ENCODE peak calls at places on chromosomes 13 and 19, in eight cellular contexts. K is IMR-90, Q is left lung, Z is left ventricle myocardium inferior, M is tibial artery, A is psoas muscle, G is cardiac muscle cell, J is colonic mucosa. H is an unnamed sample.

GRCh38 chr13:97113231-97114001 is 108.7 kb upstream of the MBNL2 start:
- DNase-seq in Z (no peak), K (no peak), M (no peak), J (no peak), A (no peak), Q (no peak), G (no peak), H (no peak)

GRCh38 chr13:75299206-75299605 is 182.8 kb downstream of the TBC1D4 start:
- DNase-seq in Z (no peak), K (no peak), M (no peak), Q (no peak), A (no peak), G (peak; percentile 2), J (no peak), H (no peak)

GRCh38 chr19:48859711-48860572 is 8.5 kb downstream of the PLEKHA4 start:
- DNase-seq in M (no peak), Z (peak; percentile 20), K (no peak), J (peak; percentile 57), G (no peak), A (no peak), Q (peak; percentile 85), H (no peak)

GRCh38 chr19:43984687-43985000 is 656 bp downstream of the ZNF155 start:
- DNase-seq in A (peak; percentile 14), G (no peak), M (peak; percentile 29), J (peak; percentile 25), Z (peak; percentile 18), K (no peak), Q (peak; percentile 64), H (no peak)

GRCh38 chr19:34676697-34677385 is at the start of gene SCGB2B2:
- DNase-seq in Q (no peak), M (no peak), A (no peak), J (no peak), Z (no peak), G (peak; percentile 46), K (no peak), H (no peak)

GRCh38 chr13:30866692-30867669 is 39.1 kb upstream of the MEDAG start:
- DNase-seq in Z (no peak), Q (no peak), M (no peak), J (no peak), K (no peak), A (no peak), G (peak; percentile 41), H (no peak)

GRCh38 chr19:16405091-16405490 is 66.7 kb downstream of the EPS15L1 start:
- DNase-seq in G (no peak), A (no peak), Z (no peak), Q (no peak), K (no peak), M (no peak), J (no peak), H (no peak)

GRCh38 chr13:73169971-73170370 is 111.2 kb downstream of the KLF5 start:
- DNase-seq in Q (no peak), K (no peak), G (no peak), A (no peak), Z (no peak), J (no peak), M (no peak), H (no peak)

GRCh38 chr13:26529441-26529840 is 28.0 kb upstream of the WASF3 start:
- DNase-seq in J (peak; percentile 46), K (peak; percentile 74), Q (no peak), Z (peak; percentile 26), M (no peak), G (peak; percentile 74), A (peak; percentile 31), H (no peak)

GRCh38 chr13:86020350-86021002 is 221.3 kb upstream of the SLITRK6 start:
- DNase-seq in M (no peak), A (no peak), Z (no peak), G (peak; percentile 7), K (peak; percentile 41), Q (no peak), J (no peak), H (no peak)

GRCh38 chr19:7670150-7670784 is 1.4 kb downstream of the RETN start:
- DNase-seq in J (no peak), Q (peak; percentile 94), A (no peak), Z (no peak), G (peak; percentile 42), K (no peak), M (no peak), H (no peak)

GRCh38 chr19:27966390-27966816 is 1246.5 kb downstream of the UQCRFS1 start:
- DNase-seq in Q (no peak), G (no peak), J (no peak), A (no peak), Z (no peak), K (no peak), M (no peak), H (no peak)

GRCh38 chr19:16376241-16376640 is 51.6 kb downstream of the KLF2 start:
- DNase-seq in J (no peak), Z (no peak), M (no peak), Q (no peak), K (no peak), G (no peak), A (no peak), H (no peak)

GRCh38 chr19:342801-343421 is 1.7 kb downstream of the MIER2 start:
- DNase-seq in Z (peak; percentile 67), K (peak; percentile 93), J (peak; percentile 59), Q (peak; percentile 55), M (peak; percentile 76), A (peak; percentile 73), G (no peak), H (no peak)

GRCh38 chr13:52707375-52707774 is 32.2 kb downstream of the CNMD start:
- DNase-seq in M (no peak), Z (no peak), K (no peak), J (no peak), G (no peak), Q (no peak), A (no peak), H (no peak)
- TF ChIP-seq CTCF in M (no peak), Z (no peak), K (peak; percentile 15), J (no peak), G (no peak), Q (no peak), A (no peak), H (no peak)

DNA sequence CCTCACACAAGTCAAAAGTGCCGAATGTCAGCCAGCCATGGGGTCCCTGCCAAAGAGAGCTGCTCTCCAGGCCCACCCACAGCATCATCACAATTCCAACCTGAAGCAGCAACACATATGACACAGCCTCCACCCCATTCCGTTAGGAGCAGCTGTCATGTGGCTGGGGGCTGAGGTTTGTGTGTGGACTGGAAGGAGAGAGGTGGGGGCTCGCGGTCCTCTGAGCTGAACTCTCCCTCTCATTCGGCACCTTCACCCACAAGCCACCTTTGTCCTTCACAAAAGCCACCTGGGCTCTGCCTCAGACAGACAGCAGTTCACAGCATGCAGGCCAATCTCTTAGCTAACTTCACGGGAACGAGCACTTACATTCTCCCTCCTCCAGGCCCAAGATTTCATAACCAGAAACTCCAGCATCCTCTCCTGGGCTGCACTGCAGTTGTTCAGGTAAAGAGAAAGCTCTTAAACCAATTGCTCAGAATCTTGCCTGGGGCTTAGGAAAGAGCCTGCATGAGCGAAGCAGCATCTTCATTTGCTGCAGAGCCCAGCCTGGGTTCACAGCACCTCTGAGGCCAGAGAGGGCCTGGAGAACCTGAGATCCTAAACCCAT is 7.2 kb downstream of the RAB20 start:
- DNase-seq in K (no peak), J (no peak), Q (no peak), A (no peak), M (no peak), G (no peak), Z (no peak), H (no peak)
- H3K27ac ChIP-seq in K (no peak overlapping the region), J (no peak overlapping the region), Q (no peak overlapping the region), A (no peak overlapping the region), M (no peak overlapping the region), G (no peak overlapping the region), Z (no peak overlapping the region), H (no peak overlapping the region)

GRCh38 chr19:41896581-41896942 is 13.6 kb downstream of the ARHGEF1 start:
- DNase-seq in Q (no peak), K (no peak), G (no peak), Z (no peak), J (no peak), M (no peak), A (no peak), H (no peak)

GRCh38 chr19:41895745-41896580 is 13.0 kb downstream of the ARHGEF1 start:
- DNase-seq in M (no peak), K (no peak), A (no peak), G (no peak), J (no peak), Q (no peak), Z (no peak), H (no peak)

GRCh38 chr19:41894350-41894749 is 11.4 kb downstream of the ARHGEF1 start:
- DNase-seq in M (no peak), G (no peak), Q (peak; percentile 61), K (no peak), A (no peak), Z (no peak), J (no peak), H (no peak)

GRCh38 chr19:41892173-41892902 is 9.4 kb downstream of the ARHGEF1 start:
- DNase-seq in J (no peak), Q (peak; percentile 74), A (no peak), M (no peak), Z (no peak), K (no peak), G (no peak), H (no peak)

GRCh38 chr19:41893899-41894298 is 10.9 kb downstream of the ARHGEF1 start:
- DNase-seq in G (no peak), Z (no peak), J (no peak), A (no peak), K (peak; percentile 38), M (no peak), Q (no peak), H (no peak)
- H3K36me3 ChIP-seq in G (no peaks in the 10 kb centered on the region), Z (peaks cover 73% of the 10 kb centered on the region), J (peaks cover 24% of the 10 kb centered on the region), A (peaks cover 53% of the 10 kb centered on the region), K (peaks cover 61% of the 10 kb centered on the region), M (peaks cover 39% of the 10 kb centered on the region), Q (peaks cover 89% of the 10 kb centered on the region), H (peaks cover 55% of the 10 kb centered on the region)

GRCh38 chr13:51218691-51219090 is 3.5 kb upstream of the FAM124A start:
- DNase-seq in J (no peak), G (no peak), A (no peak), Q (no peak), M (no peak), K (no peak), Z (no peak), H (no peak)
- TF ChIP-seq CTCF in J (no peak), G (no peak), A (no peak), Q (no peak), M (no peak), K (no peak), Z (no peak), H (no peak)

H was measured in esophagus squamous epithelium.